ENCODE peak calls at places on chromosomes 16 and 17, in six cellular contexts. One of them, this sample, is unnamed.

GRCh38 chr16:86808863-86809444 is 230.6 kb downstream of the FOXL1 start:
- DNase-seq in heart right ventricle: no peak
- DNase-seq in fibroblast of pulmonary artery: no peak
- DNase-seq in lower lobe of right lung: no peak
- DNase-seq in cardiac fibroblast: no peak
- DNase-seq in HFF-Myc: no peak
- DNase-seq in this sample: no peak

GRCh38 chr16:72013888-72014538 is 5.5 kb downstream of the DHODH start:
- DNase-seq in heart right ventricle: peak; percentile 44
- DNase-seq in fibroblast of pulmonary artery: peak; percentile 39
- DNase-seq in lower lobe of right lung: no peak
- DNase-seq in cardiac fibroblast: peak; percentile 50
- DNase-seq in HFF-Myc: no peak
- DNase-seq in this sample: no peak

GRCh38 chr17:66448008-66448644 is 145.7 kb downstream of the PRKCA start:
- DNase-seq in heart right ventricle: no peak
- DNase-seq in fibroblast of pulmonary artery: no peak
- DNase-seq in lower lobe of right lung: no peak
- DNase-seq in cardiac fibroblast: no peak
- DNase-seq in HFF-Myc: no peak
- DNase-seq in this sample: no peak

GRCh38 chr17:68053237-68054030 is 17.9 kb downstream of the KPNA2 start:
- DNase-seq in heart right ventricle: no peak
- DNase-seq in fibroblast of pulmonary artery: peak; percentile 85
- DNase-seq in lower lobe of right lung: no peak
- DNase-seq in cardiac fibroblast: peak; percentile 87
- DNase-seq in HFF-Myc: peak; percentile 94
- DNase-seq in this sample: no peak

GRCh38 chr17:36931697-36932382 is 5.4 kb upstream of the LHX1 start:
- DNase-seq in heart right ventricle: no peak
- DNase-seq in fibroblast of pulmonary artery: no peak
- DNase-seq in lower lobe of right lung: no peak
- DNase-seq in cardiac fibroblast: peak; percentile 38
- DNase-seq in HFF-Myc: no peak
- DNase-seq in this sample: no peak

GRCh38 chr17:31067699-31068184 is 27.0 kb upstream of the NF1 start:
- DNase-seq in heart right ventricle: no peak
- DNase-seq in fibroblast of pulmonary artery: peak; percentile 82
- DNase-seq in lower lobe of right lung: no peak
- DNase-seq in cardiac fibroblast: peak; percentile 73
- DNase-seq in HFF-Myc: peak; percentile 79
- DNase-seq in this sample: no peak

GRCh38 chr17:80269405-80269807 is 8.8 kb downstream of the RNF213 start:
- DNase-seq in heart right ventricle: no peak
- DNase-seq in fibroblast of pulmonary artery: no peak
- DNase-seq in lower lobe of right lung: no peak
- DNase-seq in cardiac fibroblast: no peak
- DNase-seq in HFF-Myc: no peak
- DNase-seq in this sample: no peak

GRCh38 chr16:89909777-89910716 is 8.6 kb upstream of the MC1R start:
- DNase-seq in heart right ventricle: peak; percentile 85
- DNase-seq in fibroblast of pulmonary artery: peak; percentile 74
- DNase-seq in lower lobe of right lung: peak; percentile 85
- DNase-seq in cardiac fibroblast: peak; percentile 82
- DNase-seq in HFF-Myc: no peak
- DNase-seq in this sample: peak; percentile 77

GRCh38 chr16:71746442-71747046 is 22.0 kb upstream of the PHLPP2 start:
- DNase-seq in heart right ventricle: no peak
- DNase-seq in fibroblast of pulmonary artery: peak; percentile 64
- DNase-seq in lower lobe of right lung: no peak
- DNase-seq in cardiac fibroblast: peak; percentile 67
- DNase-seq in HFF-Myc: no peak
- DNase-seq in this sample: no peak

GRCh38 chr16:55710466-55710865 is 54.7 kb downstream of the SLC6A2 start:
- DNase-seq in heart right ventricle: no peak
- DNase-seq in fibroblast of pulmonary artery: peak; percentile 18
- DNase-seq in lower lobe of right lung: no peak
- DNase-seq in cardiac fibroblast: no peak
- DNase-seq in HFF-Myc: no peak
- DNase-seq in this sample: no peak

GRCh38 chr17:78883090-78883532 is 19.9 kb downstream of the CEP295NL start:
- DNase-seq in heart right ventricle: peak; percentile 73
- DNase-seq in fibroblast of pulmonary artery: peak; percentile 79
- DNase-seq in lower lobe of right lung: peak; percentile 85
- DNase-seq in cardiac fibroblast: peak; percentile 81
- DNase-seq in HFF-Myc: peak; percentile 87
- DNase-seq in this sample: peak; percentile 69
- H3K4me3 ChIP-seq in heart right ventricle: peak overlapping the region; percentile 44
- H3K4me3 ChIP-seq in fibroblast of pulmonary artery: peak overlapping the region; percentile 7
- H3K4me3 ChIP-seq in lower lobe of right lung: peak overlapping the region; percentile 18
- H3K4me3 ChIP-seq in cardiac fibroblast: peak overlapping the region; percentile 39
- H3K4me3 ChIP-seq in HFF-Myc: peak overlapping the region; percentile 44
- H3K4me3 ChIP-seq in this sample: peak overlapping the region; percentile 26

DNA sequence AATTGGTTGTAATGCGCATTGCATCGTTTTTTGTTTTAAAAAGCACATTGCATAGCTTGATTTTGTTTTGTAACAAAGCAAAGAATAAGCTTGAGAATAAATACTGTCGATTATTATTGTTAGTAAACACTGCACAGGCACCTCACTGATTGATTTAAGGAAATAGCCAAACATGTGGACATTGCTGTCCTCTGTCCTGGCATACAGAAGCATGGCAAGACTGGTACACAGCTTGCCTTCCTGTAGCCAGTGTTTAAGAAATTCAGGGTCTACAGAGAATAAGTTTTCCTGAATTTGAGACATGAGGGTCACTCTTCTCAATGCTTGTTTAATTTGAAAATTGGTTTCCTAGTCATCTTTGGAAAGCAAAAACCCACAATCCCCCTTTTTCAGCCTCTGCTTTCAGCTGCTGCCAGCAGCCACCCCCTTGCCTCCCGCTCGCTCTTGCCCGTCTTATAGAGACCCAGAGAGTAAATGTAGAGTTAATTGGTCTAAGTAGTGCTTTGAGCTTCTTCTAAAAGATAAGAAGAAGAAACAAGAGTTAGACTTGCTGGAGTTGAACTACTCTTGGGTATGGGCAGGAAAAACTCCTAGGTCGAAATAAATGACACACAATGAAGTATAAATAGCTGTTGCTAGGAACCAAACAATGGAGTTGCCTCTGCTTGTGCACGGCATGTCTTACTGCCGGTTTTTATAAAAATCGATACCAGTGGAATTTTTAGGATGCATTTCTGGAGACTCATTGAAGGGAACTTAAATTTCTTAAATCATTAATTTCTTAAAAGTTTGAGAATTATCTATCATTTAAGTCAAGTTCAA is 116.6 kb downstream of the MRTFB start:
- DNase-seq in heart right ventricle: no peak
- DNase-seq in fibroblast of pulmonary artery: no peak
- DNase-seq in lower lobe of right lung: no peak
- DNase-seq in cardiac fibroblast: no peak
- DNase-seq in HFF-Myc: no peak
- DNase-seq in this sample: no peak
- H3K4me3 ChIP-seq in heart right ventricle: peak overlapping the region; percentile 56
- H3K4me3 ChIP-seq in fibroblast of pulmonary artery: no peak overlapping the region
- H3K4me3 ChIP-seq in lower lobe of right lung: peak overlapping the region; percentile 51
- H3K4me3 ChIP-seq in cardiac fibroblast: peak overlapping the region; percentile 52
- H3K4me3 ChIP-seq in HFF-Myc: peak overlapping the region; percentile 39
- H3K4me3 ChIP-seq in this sample: peak overlapping the region; percentile 42

DNA sequence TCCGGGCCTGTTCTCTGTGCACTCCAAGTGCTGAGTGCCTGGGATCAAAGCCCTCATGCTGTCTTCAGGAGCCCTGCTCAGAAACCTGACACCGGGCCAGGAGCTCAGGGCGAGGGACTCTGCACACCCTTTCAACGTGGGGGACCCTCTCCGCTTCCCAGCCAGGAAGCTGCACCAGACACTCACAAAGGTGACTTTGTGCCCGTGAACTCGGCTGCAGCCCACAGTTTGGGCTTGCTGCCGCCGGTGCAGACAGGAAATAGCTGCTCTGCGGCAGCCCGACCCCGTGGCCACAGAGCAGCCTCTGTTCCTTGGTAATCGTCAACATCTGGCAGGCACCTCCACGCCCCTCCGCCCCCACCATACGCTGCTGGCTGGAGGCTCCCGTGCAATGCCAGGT is 93.4 kb upstream of the METRNL start:
- DNase-seq in heart right ventricle: no peak
- DNase-seq in fibroblast of pulmonary artery: peak; percentile 4
- DNase-seq in lower lobe of right lung: peak; percentile 51
- DNase-seq in cardiac fibroblast: peak; percentile 18
- DNase-seq in HFF-Myc: peak; percentile 48
- DNase-seq in this sample: peak; percentile 38
- H3K4me3 ChIP-seq in heart right ventricle: no peak overlapping the region
- H3K4me3 ChIP-seq in fibroblast of pulmonary artery: no peak overlapping the region
- H3K4me3 ChIP-seq in lower lobe of right lung: no peak overlapping the region
- H3K4me3 ChIP-seq in cardiac fibroblast: no peak overlapping the region
- H3K4me3 ChIP-seq in HFF-Myc: no peak overlapping the region
- H3K4me3 ChIP-seq in this sample: no peak overlapping the region

DNA sequence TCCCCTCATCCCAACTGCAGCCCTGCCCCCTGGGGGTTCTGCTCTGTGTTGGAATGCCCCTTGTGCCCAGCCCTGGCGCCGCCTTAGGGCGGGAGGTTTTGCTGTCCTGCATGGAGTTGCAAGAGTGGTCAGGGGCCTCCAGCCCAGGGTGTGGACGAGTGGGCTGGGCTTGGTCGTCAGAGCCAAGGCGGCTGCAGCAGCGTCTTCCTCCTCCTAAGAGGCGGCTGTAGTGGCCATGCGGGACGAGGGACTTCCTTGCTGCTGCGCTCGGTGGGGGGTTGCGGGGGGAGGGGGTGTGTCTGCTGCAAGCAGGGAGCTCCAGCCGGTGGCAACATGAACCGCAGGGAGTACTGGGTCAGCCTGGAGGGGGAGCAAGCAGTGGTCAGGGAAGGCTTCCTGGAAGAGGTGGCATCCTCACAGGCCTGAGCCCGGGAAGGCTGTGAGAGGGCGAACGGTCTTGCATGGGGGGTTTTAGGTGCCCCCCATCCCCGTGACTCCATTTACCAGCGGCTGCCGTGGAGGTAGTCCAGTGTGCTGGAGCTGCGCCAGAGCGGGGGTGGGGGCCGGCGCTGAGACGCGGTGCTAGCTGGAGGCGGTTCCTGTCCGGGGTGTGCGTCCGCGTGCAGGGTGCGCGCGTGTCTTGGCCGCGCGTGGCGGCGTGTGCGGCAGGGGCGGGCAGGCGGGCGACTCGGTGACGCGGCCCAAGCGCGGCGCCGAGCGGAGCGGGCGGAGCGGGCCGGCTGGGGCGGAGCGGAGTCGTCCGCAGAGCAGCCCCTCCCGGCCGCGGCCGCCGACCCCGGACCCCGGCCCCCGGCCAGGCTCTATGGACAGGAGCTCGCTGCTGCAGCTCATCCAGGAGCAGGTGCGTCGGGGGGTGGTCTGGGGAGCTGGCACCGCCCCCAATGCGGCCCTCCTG is at the start of gene RHBDL1:
- DNase-seq in heart right ventricle: peak; percentile 61
- DNase-seq in fibroblast of pulmonary artery: no peak
- DNase-seq in lower lobe of right lung: peak; percentile 68
- DNase-seq in cardiac fibroblast: peak; percentile 34
- DNase-seq in HFF-Myc: no peak
- DNase-seq in this sample: no peak
- H3K4me3 ChIP-seq in heart right ventricle: peak within 1 kb of the TSS; percentile 50
- H3K4me3 ChIP-seq in fibroblast of pulmonary artery: peak within 1 kb of the TSS; percentile 31
- H3K4me3 ChIP-seq in lower lobe of right lung: peak within 1 kb of the TSS; percentile 41
- H3K4me3 ChIP-seq in cardiac fibroblast: peak within 1 kb of the TSS; percentile 34
- H3K4me3 ChIP-seq in HFF-Myc: peak within 1 kb of the TSS; percentile 20
- H3K4me3 ChIP-seq in this sample: peak within 1 kb of the TSS; percentile 45

This sample was measured in stomach.